ENCODE peak calls at places on chromosomes 3 and 15, in ten cellular contexts. J is lower leg skin, D is heart left ventricle, S is adrenal gland, P is A549, Z is IMR-90, M is body of pancreas, X is ovary, O is K562, A is spleen. L is an unnamed sample.

GRCh38 chr3:55440406-55440708 is 46.7 kb downstream of the WNT5A start:
- DNase-seq in J (no peak), D (no peak), S (no peak), P (no peak), Z (no peak), M (peak), X (no peak), O (no peak), A (no peak), L (no peak)

GRCh38 chr15:71337197-71337845 is 222.1 kb downstream of the THSD4 start:
- DNase-seq in J (no peak), D (no peak), S (no peak), P (no peak), Z (no peak), M (peak), X (no peak), O (no peak), A (no peak), L (no peak)

GRCh38 chr3:11350374-11350773 is 78.2 kb downstream of the ATG7 start:
- DNase-seq in J (no peak), D (no peak), S (no peak), P (no peak), Z (peak), M (no peak), X (no peak), O (no peak), A (no peak), L (no peak)

GRCh38 chr3:34056181-34056910 is 257.9 kb downstream of the PDCD6IP start:
- DNase-seq in J (no peak), D (no peak), S (no peak), P (no peak), Z (no peak), M (no peak), X (no peak), O (no peak), A (no peak), L (no peak)

GRCh38 chr3:150345021-150345538 is 63.0 kb upstream of the TSC22D2 start:
- DNase-seq in J (no peak), D (no peak), S (no peak), P (peak), Z (no peak), M (peak), X (no peak), O (no peak), A (peak), L (no peak)

GRCh38 chr3:42802876-42803799 is 1.2 kb downstream of the HIGD1A start:
- DNase-seq in J (no peak), D (no peak), S (no peak), P (peak), Z (peak), M (peak), X (no peak), O (peak), A (no peak), L (no peak)

GRCh38 chr3:189975376-189975990 is 145.2 kb downstream of the P3H2 start:
- DNase-seq in J (no peak), D (no peak), S (no peak), P (no peak), Z (peak), M (no peak), X (no peak), O (no peak), A (no peak), L (no peak)

GRCh38 chr3:73908218-73908617 is 283.5 kb upstream of the PDZRN3 start:
- DNase-seq in J (no peak), D (no peak), S (no peak), P (no peak), Z (no peak), M (no peak), X (no peak), O (no peak), A (no peak), L (no peak)

GRCh38 chr3:70930066-70930465 is 617.6 kb upstream of the MDFIC2 start:
- DNase-seq in J (no peak), D (no peak), S (no peak), P (no peak), Z (no peak), M (no peak), X (no peak), O (no peak), A (no peak), L (no peak)

GRCh38 chr3:141191097-141191749 is 40.4 kb upstream of the PXYLP1 start:
- DNase-seq in J (no peak), D (no peak), S (no peak), P (no peak), Z (peak), M (no peak), X (no peak), O (no peak), A (no peak), L (no peak)

GRCh38 chr15:38093931-38094330 is 158.7 kb upstream of the SPRED1 start:
- DNase-seq in J (no peak), D (no peak), S (no peak), P (no peak), Z (no peak), M (no peak), X (no peak), O (no peak), A (no peak), L (no peak)

GRCh38 chr3:163018664-163019063 is 1522.1 kb downstream of the OTOL1 start:
- DNase-seq in J (no peak), D (no peak), S (no peak), P (no peak), Z (no peak), M (no peak), X (no peak), O (no peak), A (no peak), L (no peak)

GRCh38 chr15:44246521-44247268 is 41.8 kb upstream of the GOLM2 start:
- DNase-seq in J (no peak), D (no peak), S (no peak), P (no peak), Z (no peak), M (no peak), X (no peak), O (no peak), A (no peak), L (no peak)

GRCh38 chr3:60588806-60589205 is 662.4 kb downstream of the FHIT start:
- DNase-seq in J (no peak), D (no peak), S (peak), P (no peak), Z (peak), M (no peak), X (no peak), O (no peak), A (no peak), L (no peak)

GRCh38 chr3:169509780-169510179 is 153.7 kb downstream of the MECOM start:
- DNase-seq in J (no peak), D (no peak), S (no peak), P (no peak), Z (no peak), M (no peak), X (no peak), O (no peak), A (no peak), L (no peak)

GRCh38 chr3:157606392-157607197 is 103.4 kb upstream of the VEPH1 start:
- DNase-seq in J (peak), D (peak), S (peak), P (peak), Z (peak), M (peak), X (peak), O (peak), A (no peak), L (peak)

GRCh38 chr15:85543741-85544155 is 163.3 kb downstream of the AKAP13 start:
- DNase-seq in J (peak), D (peak), S (peak), P (no peak), Z (no peak), M (peak), X (peak), O (no peak), A (peak), L (peak)

GRCh38 chr3:119323401-119324107 is 29.4 kb downstream of the ARHGAP31 start:
- DNase-seq in J (no peak), D (no peak), S (no peak), P (no peak), Z (no peak), M (peak), X (no peak), O (no peak), A (peak), L (no peak)

GRCh38 chr15:99279783-99280307 is 28.6 kb downstream of the LRRC28 start:
- DNase-seq in J (no peak), D (no peak), S (no peak), P (no peak), Z (no peak), M (no peak), X (no peak), O (no peak), A (no peak), L (no peak)

GRCh38 chr3:50347187-50347813 is 1.8 kb upstream of the ZMYND10 start:
- DNase-seq in J (no peak), D (peak), S (peak), P (peak), Z (peak), M (peak), X (peak), O (peak), A (peak), L (peak)

GRCh38 chr3:69079269-69080159 is 651 bp downstream of the UBA3 start:
- DNase-seq in J (no peak), D (no peak), S (peak), P (no peak), Z (no peak), M (no peak), X (no peak), O (peak), A (peak), L (peak)

DNA sequence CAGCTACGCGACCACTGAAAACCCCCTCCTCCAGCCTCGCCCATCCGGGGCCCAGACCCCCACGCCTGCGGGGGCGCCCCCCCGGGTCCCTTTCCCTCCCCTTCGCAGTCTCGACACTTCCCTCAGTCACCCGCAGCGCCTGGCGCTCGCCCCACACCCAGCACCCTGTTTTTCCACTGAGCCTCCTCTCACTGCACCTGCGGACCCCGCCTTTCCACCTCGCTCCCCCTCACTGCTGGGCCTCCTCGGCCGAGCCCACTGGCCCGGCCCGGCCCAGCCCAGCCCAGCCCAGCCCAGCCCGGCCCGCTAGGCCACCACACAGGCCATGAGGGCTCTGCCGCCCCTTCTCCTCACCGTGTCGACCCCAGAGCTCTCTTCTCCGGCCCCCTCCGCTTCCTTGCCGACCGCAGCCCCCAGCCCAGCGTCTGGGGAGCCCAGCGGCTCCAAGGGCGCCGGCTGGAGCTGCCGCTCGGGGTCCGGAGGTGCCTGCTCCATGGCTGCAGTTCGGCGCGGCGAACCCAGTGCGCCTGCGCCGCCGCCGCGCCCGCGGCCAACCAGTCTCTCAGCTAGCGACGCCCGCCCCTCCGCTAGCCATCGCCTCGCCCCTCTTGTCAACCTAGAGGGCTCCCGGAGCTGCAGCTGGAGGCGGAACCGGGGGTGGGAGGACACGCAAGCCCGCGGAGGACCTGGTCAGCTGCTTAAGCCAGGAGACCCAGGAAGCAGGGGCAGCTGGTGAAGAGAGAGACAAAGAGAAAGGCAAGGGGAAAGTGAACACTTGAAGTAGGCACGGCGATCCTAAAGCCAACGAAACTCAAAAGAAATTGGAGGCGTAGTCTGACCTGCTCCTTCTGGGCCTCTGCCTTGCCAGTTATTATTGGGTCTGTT is at the start of gene SNX4:
- DNase-seq in J (peak), D (peak), S (peak), P (peak), Z (peak), M (peak), X (peak), O (peak), A (peak), L (peak)
- TF ChIP-seq POLR2A in J (no peak), D (peak), S (peak), P (peak), Z (peak), M (peak), X (peak), O (peak), A (no peak), L (peak)

GRCh38 chr15:75695206-75695605 is 17.4 kb downstream of the CSPG4 start:
- DNase-seq in J (no peak), D (no peak), S (no peak), P (no peak), Z (no peak), M (no peak), X (no peak), O (no peak), A (peak), L (no peak)

GRCh38 chr15:75696303-75696657 is 16.4 kb downstream of the CSPG4 start:
- DNase-seq in J (no peak), D (no peak), S (no peak), P (no peak), Z (no peak), M (no peak), X (no peak), O (no peak), A (no peak), L (no peak)

GRCh38 chr15:75695634-75696302 is 16.9 kb downstream of the CSPG4 start:
- DNase-seq in J (no peak), D (no peak), S (no peak), P (no peak), Z (no peak), M (no peak), X (no peak), O (no peak), A (no peak), L (no peak)

GRCh38 chr15:75693501-75694240 is 19.0 kb downstream of the CSPG4 start:
- DNase-seq in J (no peak), D (no peak), S (no peak), P (no peak), Z (peak), M (no peak), X (no peak), O (peak), A (peak), L (no peak)

GRCh38 chr15:75694241-75695182 is 18.1 kb downstream of the CSPG4 start:
- DNase-seq in J (peak), D (peak), S (peak), P (peak), Z (peak), M (peak), X (peak), O (peak), A (peak), L (peak)
- TF ChIP-seq CTCF in J (no peak), D (peak), S (peak), P (peak), Z (peak), M (peak), X (no peak), O (peak), A (no peak), L (peak)

DNA sequence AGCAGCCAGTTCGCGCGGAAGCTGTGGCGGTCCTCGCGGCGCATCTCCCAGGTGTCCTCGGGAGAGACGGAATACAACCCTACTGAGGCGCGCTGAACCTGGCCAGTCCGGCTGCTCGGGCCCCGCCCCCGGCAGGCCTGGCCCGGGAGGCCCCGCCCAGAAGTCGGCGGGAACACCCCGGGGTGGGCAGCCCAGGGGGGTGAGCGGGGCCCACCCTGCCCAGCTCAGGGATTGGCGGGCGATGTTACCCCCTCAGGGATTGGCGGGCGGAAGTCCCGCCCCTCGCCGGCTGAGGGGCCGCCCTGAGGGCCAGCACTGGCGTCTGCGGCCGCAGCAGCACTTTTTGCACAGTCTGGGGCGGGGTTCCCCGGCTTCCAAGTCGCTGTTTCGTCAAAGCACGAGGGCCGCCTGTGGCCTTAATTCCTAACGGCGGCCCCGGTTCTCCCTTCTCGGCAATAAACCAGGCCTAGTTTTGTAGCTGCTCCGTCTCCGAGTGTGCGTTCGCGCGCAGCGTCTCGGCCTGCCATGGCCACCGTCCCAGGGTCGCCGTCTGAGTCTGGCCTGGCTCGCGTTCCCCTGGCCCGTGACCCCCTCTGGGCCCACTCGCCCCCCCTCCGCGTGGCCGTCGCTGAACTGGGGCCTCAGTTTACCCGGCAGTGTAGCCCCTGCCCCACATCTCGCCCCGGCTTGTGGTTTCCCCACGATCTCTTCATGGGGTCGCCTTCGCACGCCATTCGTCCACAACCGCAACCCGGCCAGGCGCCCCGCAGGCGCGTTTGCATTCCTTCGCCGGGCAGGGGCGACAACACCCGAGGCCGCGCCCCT is 30.0 kb downstream of the NBEAL2 start:
- DNase-seq in J (peak), D (peak), S (peak), P (no peak), Z (peak), M (peak), X (peak), O (no peak), A (peak), L (peak)
- TF ChIP-seq POLR2A in J (no peak), D (peak), S (peak), P (no peak), Z (peak), M (peak), X (peak), O (no peak), A (no peak), L (peak)

DNA sequence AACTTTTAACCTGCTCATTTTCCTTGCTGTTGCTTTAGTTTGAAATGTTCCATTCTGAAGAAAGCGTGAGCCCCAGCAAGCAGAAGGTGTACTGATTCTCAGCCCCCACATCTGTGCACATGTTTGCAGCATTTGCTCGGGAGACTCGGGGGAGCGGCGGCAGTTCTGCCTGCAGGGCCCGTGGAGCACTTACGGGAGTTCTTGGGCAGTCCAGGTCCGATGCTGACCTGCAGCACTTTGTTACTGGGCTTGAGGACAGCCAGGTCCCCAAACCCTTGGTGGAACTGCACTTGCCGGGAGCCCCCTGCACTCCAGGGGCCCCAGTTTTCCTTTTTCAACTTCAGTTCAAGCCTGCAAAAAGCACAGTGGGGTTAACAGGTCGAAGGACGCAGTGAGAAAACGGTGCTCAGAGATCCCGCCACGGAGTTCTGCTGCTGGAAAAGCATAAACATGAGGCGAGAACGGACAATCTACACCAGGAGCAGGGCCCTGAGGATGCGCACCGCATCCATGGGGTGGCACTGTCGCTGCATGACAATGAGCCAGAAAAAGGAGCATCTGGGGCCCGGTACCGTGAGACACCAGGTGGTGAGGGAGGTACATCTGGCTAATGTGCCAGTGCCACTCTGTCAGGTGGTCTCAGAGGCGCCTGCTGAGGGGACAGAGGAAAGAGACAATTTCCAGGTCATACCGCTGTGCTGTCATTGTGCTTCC is 45.6 kb upstream of the LDHAL6B start:
- DNase-seq in J (peak), D (no peak), S (peak), P (peak), Z (peak), M (peak), X (no peak), O (peak), A (no peak), L (no peak)
- TF ChIP-seq CTCF in J (no peak), D (no peak), S (peak), P (peak), Z (peak), M (peak), X (no peak), O (peak), A (peak), L (peak)

GRCh38 chr3:41198950-41199865 is at the start of gene CTNNB1:
- DNase-seq in J (peak), D (peak), S (peak), P (peak), Z (peak), M (peak), X (peak), O (peak), A (peak), L (peak)
- TF ChIP-seq POLR2A in J (no peak), D (no peak), S (peak), P (peak), Z (peak), M (peak), X (peak), O (peak), A (peak), L (peak)

GRCh38 chr15:40593130-40593529 is 919 bp upstream of the KNL1 start:
- DNase-seq in J (no peak), D (no peak), S (no peak), P (no peak), Z (no peak), M (no peak), X (no peak), O (peak), A (no peak), L (no peak)

GRCh38 chr15:40595219-40595618 is 1.2 kb downstream of the KNL1 start:
- DNase-seq in J (no peak), D (no peak), S (no peak), P (no peak), Z (no peak), M (no peak), X (no peak), O (no peak), A (no peak), L (no peak)

GRCh38 chr15:40593588-40594428 is at the start of gene KNL1:
- DNase-seq in J (peak), D (peak), S (peak), P (peak), Z (peak), M (peak), X (peak), O (peak), A (peak), L (peak)

GRCh38 chr15:40595773-40596172 is 1.7 kb downstream of the KNL1 start:
- DNase-seq in J (no peak), D (no peak), S (no peak), P (no peak), Z (no peak), M (no peak), X (no peak), O (no peak), A (no peak), L (no peak)

GRCh38 chr15:40594429-40594836 is 384 bp downstream of the KNL1 start:
- DNase-seq in J (peak), D (peak), S (peak), P (peak), Z (peak), M (peak), X (no peak), O (peak), A (peak), L (peak)
- TF ChIP-seq CTCF in J (no peak), D (no peak), S (peak), P (no peak), Z (no peak), M (peak), X (no peak), O (no peak), A (no peak), L (no peak)